ENCODE peak calls at places on chromosomes 1 and 21, in six cellular contexts. V is heart left ventricle, Z is hippocampal formation, N is cardiac septum, X is Right ventricle myocardium inferior, F is M059J. C is an unnamed sample.

GRCh38 chr1:14822996-14823395 is 224.5 kb downstream of the KAZN start:
- DNase-seq in V (no peak), Z (no peak), N (no peak), X (no peak), F (no peak), C (no peak)

GRCh38 chr1:3237994-3238704 is 169.1 kb downstream of the PRDM16 start:
- DNase-seq in V (no peak), Z (no peak), N (no peak), X (peak), F (no peak), C (no peak)

GRCh38 chr1:170377896-170378634 is 153.9 kb upstream of the GORAB start:
- DNase-seq in V (no peak), Z (no peak), N (no peak), X (no peak), F (no peak), C (peak)

GRCh38 chr1:227949341-227949921 is 1.7 kb upstream of the WNT9A start:
- DNase-seq in V (no peak), Z (no peak), N (peak), X (no peak), F (no peak), C (no peak)

GRCh38 chr1:93021539-93022134 is 57.4 kb upstream of the MTF2 start:
- DNase-seq in V (no peak), Z (no peak), N (no peak), X (no peak), F (peak), C (peak)

GRCh38 chr1:219189942-219190341 is 16.3 kb downstream of the LYPLAL1 start:
- DNase-seq in V (no peak), Z (no peak), N (no peak), X (no peak), F (no peak), C (no peak)

GRCh38 chr1:11736746-11737639 is 1.1 kb downstream of the AGTRAP start:
- DNase-seq in V (peak), Z (no peak), N (peak), X (peak), F (peak), C (peak)

GRCh38 chr1:111359376-111359775 is 68.2 kb downstream of the OVGP1 start:
- DNase-seq in V (no peak), Z (no peak), N (no peak), X (no peak), F (no peak), C (no peak)

GRCh38 chr1:33036051-33036525 is 595 bp downstream of the AK2 start:
- DNase-seq in V (no peak), Z (no peak), N (no peak), X (no peak), F (peak), C (peak)

GRCh38 chr21:43921602-43921978 is 56.6 kb downstream of the AGPAT3 start:
- DNase-seq in V (no peak), Z (no peak), N (no peak), X (no peak), F (no peak), C (no peak)

GRCh38 chr1:119731741-119732430 is 20.2 kb downstream of the PHGDH start:
- DNase-seq in V (no peak), Z (no peak), N (peak), X (no peak), F (no peak), C (no peak)

GRCh38 chr1:205199090-205199930 is 12.2 kb downstream of the DSTYK start:
- DNase-seq in V (no peak), Z (peak), N (no peak), X (no peak), F (peak), C (peak)

GRCh38 chr1:62481681-62482080 is 44.8 kb downstream of the USP1 start:
- DNase-seq in V (no peak), Z (no peak), N (no peak), X (no peak), F (no peak), C (peak)

GRCh38 chr1:93874025-93874651 is 4.9 kb downstream of the DNTTIP2 start:
- DNase-seq in V (no peak), Z (no peak), N (no peak), X (no peak), F (peak), C (peak)

GRCh38 chr21:34967509-34968289 is 81.4 kb downstream of the RUNX1 start:
- DNase-seq in V (no peak), Z (no peak), N (no peak), X (no peak), F (peak), C (peak)

GRCh38 chr1:203625623-203626189 is 926 bp upstream of the ATP2B4 start:
- DNase-seq in V (no peak), Z (peak), N (no peak), X (no peak), F (peak), C (peak)

GRCh38 chr1:26789953-26790352 is 2.2 kb downstream of the PIGV start:
- DNase-seq in V (no peak), Z (no peak), N (no peak), X (no peak), F (no peak), C (no peak)

C was measured in EH.